ENCODE peak calls at places on chromosomes 12 and 14, in five cellular contexts. M, G, N, S and F are unnamed samples.

GRCh38 chr14:72737560-72737943 is 156.3 kb downstream of the DPF3 start:
- DNase-seq in M (no peak), G (no peak), N (no peak), S (no peak), F (no peak)

GRCh38 chr14:54216827-54217226 is 180.0 kb upstream of the CDKN3 start:
- DNase-seq in M (no peak), G (no peak), N (no peak), S (no peak), F (no peak)

GRCh38 chr12:88339254-88339949 is 197.3 kb downstream of the TMTC3 start:
- DNase-seq in M (peak; percentile 42), G (no peak), N (peak; percentile 88), S (peak; percentile 3), F (peak; percentile 87)

GRCh38 chr12:56484566-56484965 is 3.4 kb downstream of the GLS2 start:
- DNase-seq in M (no peak), G (no peak), N (no peak), S (no peak), F (no peak)

GRCh38 chr12:111819191-111820158 is 22.6 kb upstream of the MAPKAPK5 start:
- DNase-seq in M (no peak), G (no peak), N (no peak), S (no peak), F (no peak)

GRCh38 chr12:54047160-54047963 is 6.3 kb upstream of the HOXC4 start:
- DNase-seq in M (no peak), G (no peak), N (no peak), S (no peak), F (no peak)

GRCh38 chr12:99619389-99620158 is 28.0 kb upstream of the GARIN6 start:
- DNase-seq in M (no peak), G (peak; percentile 14), N (peak; percentile 26), S (peak; percentile 23), F (peak; percentile 37)

GRCh38 chr12:105960319-105961076 is 178.3 kb downstream of the NUAK1 start:
- DNase-seq in M (no peak), G (no peak), N (peak; percentile 86), S (no peak), F (peak; percentile 40)

GRCh38 chr14:24915958-24916595 is 133.9 kb downstream of the STXBP6 start:
- DNase-seq in M (no peak), G (no peak), N (peak; percentile 35), S (no peak), F (peak; percentile 16)

GRCh38 chr12:12562016-12562483 is 613 bp downstream of the DUSP16 start:
- DNase-seq in M (no peak), G (no peak), N (no peak), S (no peak), F (no peak)

GRCh38 chr12:12985817-12986408 is 14.2 kb downstream of the HEBP1 start:
- DNase-seq in M (no peak), G (peak; percentile 11), N (no peak), S (peak; percentile 13), F (no peak)

GRCh38 chr12:2624543-2625266 is 170.1 kb upstream of the FKBP4 start:
- DNase-seq in M (peak; percentile 26), G (no peak), N (peak; percentile 3), S (peak; percentile 36), F (peak; percentile 67)

GRCh38 chr14:104554608-104555401 is 24.8 kb upstream of the C14orf180 start:
- DNase-seq in M (no peak), G (no peak), N (no peak), S (no peak), F (no peak)

GRCh38 chr14:91029451-91030217 is 30.8 kb downstream of the RPS6KA5 start:
- DNase-seq in M (no peak), G (no peak), N (no peak), S (no peak), F (no peak)

GRCh38 chr14:22803575-22803974 is 11.7 kb downstream of the SLC7A7 start:
- DNase-seq in M (no peak), G (no peak), N (no peak), S (no peak), F (no peak)

GRCh38 chr12:52082668-52082987 is 3.1 kb downstream of the SMIM41 start:
- DNase-seq in M (no peak), G (no peak), N (no peak), S (no peak), F (no peak)

GRCh38 chr14:54944737-54945391 is 42.2 kb upstream of the GCH1 start:
- DNase-seq in M (no peak), G (peak; percentile 85), N (no peak), S (no peak), F (no peak)

GRCh38 chr12:107560194-107560905 is 125.2 kb upstream of the PWP1 start:
- DNase-seq in M (no peak), G (peak; percentile 12), N (no peak), S (peak; percentile 16), F (peak; percentile 4)

GRCh38 chr12:52362118-52362726 is 5.1 kb downstream of the KRT85 start:
- DNase-seq in M (no peak), G (no peak), N (no peak), S (no peak), F (no peak)

GRCh38 chr14:32201816-32202467 is at the start of gene RNU6-7:
- DNase-seq in M (no peak), G (peak; percentile 61), N (peak; percentile 18), S (no peak), F (peak; percentile 15)

GRCh38 chr14:102962111-102962627 is 39.7 kb downstream of the AMN start:
- DNase-seq in M (no peak), G (no peak), N (no peak), S (no peak), F (no peak)

GRCh38 chr14:29216774-29217232 is 450.2 kb downstream of the FOXG1 start:
- DNase-seq in M (no peak), G (no peak), N (peak; percentile 47), S (no peak), F (no peak)

GRCh38 chr14:91078095-91078737 is 17.8 kb upstream of the RPS6KA5 start:
- DNase-seq in M (no peak), G (no peak), N (no peak), S (no peak), F (no peak)

GRCh38 chr12:48058771-48059170 is 47.1 kb downstream of the SENP1 start:
- DNase-seq in M (no peak), G (no peak), N (no peak), S (no peak), F (no peak)

GRCh38 chr12:45182511-45182910 is 33.4 kb upstream of the ANO6 start:
- DNase-seq in M (no peak), G (no peak), N (peak; percentile 20), S (no peak), F (no peak)

GRCh38 chr12:94650143-94651056 is at the start of gene TMCC3:
- DNase-seq in M (no peak), G (no peak), N (no peak), S (no peak), F (peak; percentile 68)

GRCh38 chr12:130104596-130105253 is 57.5 kb upstream of the FZD10 start:
- DNase-seq in M (no peak), G (no peak), N (no peak), S (no peak), F (no peak)

DNA sequence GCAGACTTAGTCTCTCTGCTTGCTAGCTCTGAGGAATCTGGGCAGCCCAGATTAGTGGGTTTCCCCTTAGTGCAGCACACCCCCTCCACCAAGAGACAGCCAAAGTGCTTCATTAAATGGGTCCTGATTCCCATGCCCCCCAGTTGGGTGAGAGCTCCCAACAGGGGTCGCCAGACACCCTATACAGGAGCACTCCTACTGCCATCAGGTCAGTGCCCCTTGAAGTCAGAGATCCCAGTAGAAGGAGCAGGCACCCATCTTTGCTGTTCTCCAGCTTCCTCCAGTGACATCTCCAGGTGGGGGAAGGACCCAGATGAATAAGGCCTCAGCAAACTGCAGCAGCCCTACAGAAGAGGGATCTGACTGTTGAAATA is 36.7 kb upstream of the C14orf132 start:
- DNase-seq in M (no peak), G (no peak), N (no peak), S (no peak), F (no peak)
- H2AFZ ChIP-seq in M (no peak overlapping the region), G (no peak overlapping the region), N (no peak overlapping the region), S (no peak overlapping the region), F (no peak overlapping the region)

GRCh38 chr14:75960219-75960618 is 21.6 kb downstream of the TGFB3 start:
- DNase-seq in M (no peak), G (no peak), N (no peak), S (no peak), F (no peak)
- H3K9ac ChIP-seq in M (no peak overlapping the region), G (no peak overlapping the region), N (no peak overlapping the region), S (no peak overlapping the region), F (no peak overlapping the region)

DNA sequence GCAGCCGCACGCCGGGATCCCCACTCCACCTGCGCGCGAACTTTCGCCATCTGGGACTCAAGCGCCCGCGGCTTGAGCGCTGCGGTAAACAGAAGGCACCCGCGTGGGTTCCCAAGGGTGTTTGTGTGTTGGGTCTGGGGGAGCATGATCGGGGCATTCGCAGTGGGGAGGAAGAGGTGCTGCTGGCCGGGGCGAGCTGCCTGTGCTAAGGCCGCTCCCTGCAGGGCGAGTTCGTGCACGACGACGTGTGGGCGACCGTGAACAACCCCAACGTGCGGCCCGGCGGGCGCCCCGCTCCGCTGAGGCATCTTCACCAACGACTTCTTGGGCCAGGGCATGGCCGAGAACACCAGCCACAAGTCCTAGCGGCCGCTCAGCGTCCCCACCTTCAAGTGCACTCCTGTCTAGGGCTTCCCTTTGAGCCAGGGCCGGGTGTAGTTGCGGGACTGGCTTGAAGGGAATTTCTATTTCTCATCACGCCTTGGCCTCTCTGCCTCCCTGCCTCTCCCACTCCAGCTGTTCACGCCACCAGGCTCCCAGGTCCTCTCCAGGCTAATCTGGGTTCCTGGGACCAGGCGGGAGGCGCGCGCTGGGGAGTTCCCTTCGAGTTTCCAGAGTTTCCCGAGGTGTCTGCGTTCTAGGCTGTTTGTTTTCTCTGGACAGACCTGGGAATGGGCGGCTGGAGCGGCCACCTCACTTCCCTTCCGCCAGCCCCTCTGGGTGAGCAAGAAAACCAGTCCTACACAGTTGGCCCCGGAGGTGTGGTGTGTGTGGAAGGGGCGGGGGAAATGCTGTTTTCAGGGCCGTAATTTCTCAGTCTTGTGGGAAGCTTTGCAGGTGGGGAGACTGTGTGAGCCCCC is 417.8 kb upstream of the TMTC1 start:
- DNase-seq in M (no peak), G (no peak), N (no peak), S (no peak), F (no peak)
- TF ChIP-seq CTCF in M (no peak), G (no peak), N (no peak), S (no peak), F (no peak)

GRCh38 chr12:21813751-21814150 is 39.2 kb upstream of the KCNJ8 start:
- DNase-seq in M (no peak), G (no peak), N (no peak), S (no peak), F (no peak)
- H2AFZ ChIP-seq in M (no peak overlapping the region), G (no peak overlapping the region), N (no peak overlapping the region), S (no peak overlapping the region), F (no peak overlapping the region)